ENCODE peak calls at places on chromosomes 1 and 21, in four cellular contexts. Q, Z, K and E are unnamed samples.

GRCh38 chr1:114510235-114511047 is 562 bp downstream of the TRIM33 start:
- DNase-seq in Q (peak), Z (peak), K (peak), E (peak)

GRCh38 chr1:236013330-236013729 is 51.6 kb downstream of the NID1 start:
- DNase-seq in Q (no peak), Z (no peak), K (no peak), E (no peak)

GRCh38 chr1:109397451-109398342 is at the start of gene SORT1:
- DNase-seq in Q (peak), Z (peak), K (peak), E (peak)

GRCh38 chr1:45685308-45686080 is 839 bp downstream of the GPBP1L1 start:
- DNase-seq in Q (no peak), Z (peak), K (no peak), E (no peak)

GRCh38 chr21:46634427-46634826 is 1.0 kb upstream of the PRMT2 start:
- DNase-seq in Q (no peak), Z (no peak), K (no peak), E (no peak)

GRCh38 chr21:45029968-45030636 is 44.3 kb upstream of the ADARB1 start:
- DNase-seq in Q (no peak), Z (no peak), K (no peak), E (no peak)

GRCh38 chr1:202471246-202471645 is 122.7 kb downstream of the PPP1R12B start:
- DNase-seq in Q (no peak), Z (no peak), K (no peak), E (no peak)

GRCh38 chr1:117709398-117709797 is 103.5 kb downstream of the TENT5C start:
- DNase-seq in Q (no peak), Z (no peak), K (no peak), E (no peak)

GRCh38 chr21:15967661-15968060 is 237.9 kb downstream of the USP25 start:
- DNase-seq in Q (no peak), Z (peak), K (no peak), E (no peak)

GRCh38 chr1:8495928-8496401 is 178.1 kb downstream of the SLC45A1 start:
- DNase-seq in Q (peak), Z (peak), K (no peak), E (no peak)

GRCh38 chr1:225977937-225978748 is 21.0 kb downstream of the SDE2 start:
- DNase-seq in Q (no peak), Z (no peak), K (no peak), E (no peak)

GRCh38 chr1:85024736-85025135 is 23.6 kb downstream of the MCOLN3 start:
- DNase-seq in Q (no peak), Z (no peak), K (no peak), E (no peak)

GRCh38 chr1:239854956-239855355 is 236.7 kb upstream of the FMN2 start:
- DNase-seq in Q (no peak), Z (no peak), K (no peak), E (no peak)

GRCh38 chr1:213415686-213416380 is 364.8 kb downstream of the RPS6KC1 start:
- DNase-seq in Q (no peak), Z (no peak), K (no peak), E (no peak)

GRCh38 chr1:39105061-39105840 is 79.1 kb downstream of the NDUFS5 start:
- DNase-seq in Q (no peak), Z (peak), K (peak), E (peak)

GRCh38 chr1:27341525-27342252 is at the start of gene SYTL1:
- DNase-seq in Q (peak), Z (peak), K (no peak), E (peak)

GRCh38 chr1:113980120-113980519 is 846 bp downstream of the OLFML3 start:
- DNase-seq in Q (no peak), Z (no peak), K (no peak), E (no peak)

GRCh38 chr21:44987301-44987885 is 47.6 kb downstream of the SLX9 start:
- DNase-seq in Q (no peak), Z (no peak), K (no peak), E (peak)

GRCh38 chr1:109312978-109313775 is 6.4 kb upstream of the MYBPHL start:
- DNase-seq in Q (no peak), Z (peak), K (no peak), E (no peak)

GRCh38 chr1:41382531-41383090 is 21.4 kb downstream of the FOXO6 start:
- DNase-seq in Q (peak), Z (no peak), K (no peak), E (no peak)

GRCh38 chr1:41383094-41383852 is 22.0 kb downstream of the FOXO6 start:
- DNase-seq in Q (no peak), Z (peak), K (no peak), E (no peak)

GRCh38 chr1:41386190-41386518 is 24.9 kb downstream of the FOXO6 start:
- DNase-seq in Q (no peak), Z (no peak), K (no peak), E (no peak)

GRCh38 chr1:41385398-41386189 is 24.4 kb downstream of the FOXO6 start:
- DNase-seq in Q (no peak), Z (no peak), K (no peak), E (no peak)

GRCh38 chr1:41384579-41384978 is 23.3 kb downstream of the FOXO6 start:
- DNase-seq in Q (no peak), Z (no peak), K (no peak), E (no peak)
- TF ChIP-seq CTCF in Q (no peak), Z (no peak), K (no peak), E (no peak)

GRCh38 chr1:5430136-5430535 is 562.1 kb downstream of the NPHP4 start:
- DNase-seq in Q (no peak), Z (no peak), K (no peak), E (no peak)

GRCh38 chr1:5428391-5428790 is 563.8 kb downstream of the NPHP4 start:
- DNase-seq in Q (no peak), Z (no peak), K (no peak), E (no peak)

GRCh38 chr1:5424802-5425201 is 567.4 kb downstream of the NPHP4 start:
- DNase-seq in Q (no peak), Z (no peak), K (no peak), E (no peak)

GRCh38 chr1:5425304-5425703 is 566.9 kb downstream of the NPHP4 start:
- DNase-seq in Q (no peak), Z (no peak), K (no peak), E (no peak)

GRCh38 chr1:5427026-5427613 is 565.1 kb downstream of the NPHP4 start:
- DNase-seq in Q (no peak), Z (no peak), K (no peak), E (no peak)
- TF ChIP-seq CTCF in Q (peak), Z (no peak), K (peak), E (no peak)

GRCh38 chr1:16006552-16007485 is 2.8 kb downstream of the SRARP start:
- DNase-seq in Q (peak), Z (peak), K (no peak), E (no peak)
- TF ChIP-seq CTCF in Q (peak), Z (peak), K (no peak), E (no peak)

GRCh38 chr1:24339996-24340395 is 20.8 kb downstream of the GRHL3 start:
- DNase-seq in Q (no peak), Z (no peak), K (no peak), E (no peak)
- TF ChIP-seq CTCF in Q (no peak), Z (no peak), K (no peak), E (no peak)

DNA sequence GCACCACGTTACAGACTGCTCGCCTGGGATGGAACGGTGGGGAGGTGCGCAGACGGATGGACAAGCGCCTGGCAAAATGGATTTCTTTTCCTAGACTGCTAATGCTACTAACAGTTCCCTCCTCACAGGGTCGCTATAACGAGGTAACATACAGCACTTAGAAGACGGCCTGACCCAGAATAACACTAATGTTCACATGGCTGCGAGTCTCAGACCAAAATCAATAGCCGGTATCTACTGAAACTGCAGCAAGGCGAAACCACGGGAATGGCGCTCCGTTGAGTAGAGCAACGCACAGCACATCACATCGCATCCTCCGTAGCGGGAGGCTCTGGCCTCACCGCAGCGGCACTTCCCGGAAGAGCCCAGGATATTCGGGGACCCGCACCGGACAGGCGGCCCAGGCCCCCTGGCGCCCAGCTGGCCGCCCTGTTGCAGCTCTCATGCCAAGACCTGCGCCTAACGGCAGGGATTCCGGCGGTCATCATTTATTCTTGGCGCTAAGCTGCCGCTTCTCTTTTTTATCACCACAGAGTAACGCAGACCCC is 46.6 kb downstream of the VPS26C start:
- DNase-seq in Q (no peak), Z (peak), K (no peak), E (no peak)
- TF ChIP-seq CTCF in Q (no peak), Z (peak), K (no peak), E (no peak)

DNA sequence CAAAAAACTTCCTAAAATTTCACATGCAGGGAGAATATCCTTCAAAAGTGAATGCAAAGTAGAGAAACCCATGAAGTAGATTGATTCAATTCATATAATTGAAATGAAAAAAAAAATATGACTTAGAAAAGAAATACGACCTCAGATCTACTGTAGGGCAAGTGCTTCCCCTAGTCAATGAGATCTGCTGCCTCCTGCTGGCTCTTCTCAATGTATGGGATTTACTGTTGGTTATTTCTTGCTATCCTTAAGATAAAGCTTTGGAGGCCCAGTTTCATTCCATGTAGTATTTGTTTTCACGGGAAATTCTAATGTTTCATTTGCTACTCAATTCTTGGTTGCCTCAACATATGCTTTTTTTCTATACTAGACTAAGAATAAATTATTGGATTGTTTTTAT is 46.2 kb downstream of the ZNF648 start:
- DNase-seq in Q (no peak), Z (no peak), K (no peak), E (no peak)
- TF ChIP-seq CTCF in Q (peak), Z (no peak), K (no peak), E (peak)

DNA sequence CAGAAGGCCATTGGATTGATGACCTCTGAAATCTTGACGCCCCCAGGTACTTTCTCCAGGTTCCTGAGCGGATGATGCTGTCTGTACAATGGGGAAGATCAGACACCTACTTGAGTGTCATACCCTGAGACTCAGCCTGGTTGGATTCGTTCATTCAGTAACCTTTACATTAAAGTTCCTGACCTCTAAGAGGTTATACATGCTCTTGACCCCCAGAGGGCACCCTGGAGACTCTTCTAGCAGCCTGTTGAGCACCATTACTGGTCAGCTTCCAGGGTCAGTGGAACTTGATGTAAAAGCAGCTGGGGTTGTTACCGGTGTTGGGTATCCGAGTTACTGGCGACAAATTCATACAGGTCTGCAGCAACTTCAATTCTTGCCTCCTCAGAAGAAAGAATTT is 114.3 kb upstream of the ZNF678 start:
- DNase-seq in Q (no peak), Z (no peak), K (no peak), E (no peak)
- TF ChIP-seq CTCF in Q (peak), Z (peak), K (peak), E (peak)